ENCODE peak calls at places on chromosomes 2 and 18, in ten cellular contexts. L is tibial artery, G is adrenal gland, Q is pancreas, F is WERI-Rb-1, R is RWPE1, J is BJ, X is esophagus squamous epithelium, H is fibroblast of villous mesenchyme, T is HFFc6. C is an unnamed sample.

GRCh38 chr2:85853499-85854165 is 35.2 kb downstream of the ST3GAL5 start:
- DNase-seq in T (no peak), Q (no peak), G (no peak), R (no peak), L (no peak), J (no peak), H (no peak), F (no peak), X (no peak), C (no peak)

GRCh38 chr18:46555724-46556123 is 101.3 kb downstream of the LOXHD1 start:
- DNase-seq in Q (no peak), G (no peak), T (no peak), R (peak; percentile 4), L (no peak), F (peak; percentile 82), H (no peak), J (no peak), X (no peak), C (no peak)

GRCh38 chr2:9102861-9103662 is 99.6 kb upstream of the MBOAT2 start:
- DNase-seq in G (no peak), X (no peak), H (peak; percentile 75), J (no peak), F (no peak), T (no peak), R (no peak), Q (no peak), L (no peak), C (no peak)

GRCh38 chr2:15038373-15039364 is 406.2 kb downstream of the LRATD1 start:
- DNase-seq in L (no peak), G (no peak), H (no peak), Q (no peak), R (no peak), X (no peak), J (no peak), F (no peak), T (no peak), C (no peak)

GRCh38 chr2:158969717-158970521 is 1.5 kb downstream of the TANC1 start:
- DNase-seq in X (no peak), F (peak; percentile 30), J (no peak), R (no peak), T (peak; percentile 34), Q (peak; percentile 80), L (peak; percentile 34), G (peak; percentile 51), H (peak; percentile 76), C (no peak)

GRCh38 chr18:45254683-45255082 is 360.6 kb upstream of the SLC14A2 start:
- DNase-seq in R (no peak), F (no peak), L (peak; percentile 53), T (no peak), Q (no peak), G (no peak), X (no peak), J (no peak), H (no peak), C (peak; percentile 44)

GRCh38 chr2:119227346-119227745 is 3.7 kb downstream of the STEAP3 start:
- DNase-seq in X (no peak), L (no peak), F (no peak), H (no peak), Q (no peak), G (no peak), T (no peak), J (no peak), R (no peak), C (no peak)

GRCh38 chr2:109582928-109583895 is 30.6 kb downstream of the SEPTIN10 start:
- DNase-seq in T (peak; percentile 84), L (no peak), J (no peak), Q (no peak), X (no peak), F (no peak), R (no peak), H (peak; percentile 63), G (no peak), C (no peak)

DNA sequence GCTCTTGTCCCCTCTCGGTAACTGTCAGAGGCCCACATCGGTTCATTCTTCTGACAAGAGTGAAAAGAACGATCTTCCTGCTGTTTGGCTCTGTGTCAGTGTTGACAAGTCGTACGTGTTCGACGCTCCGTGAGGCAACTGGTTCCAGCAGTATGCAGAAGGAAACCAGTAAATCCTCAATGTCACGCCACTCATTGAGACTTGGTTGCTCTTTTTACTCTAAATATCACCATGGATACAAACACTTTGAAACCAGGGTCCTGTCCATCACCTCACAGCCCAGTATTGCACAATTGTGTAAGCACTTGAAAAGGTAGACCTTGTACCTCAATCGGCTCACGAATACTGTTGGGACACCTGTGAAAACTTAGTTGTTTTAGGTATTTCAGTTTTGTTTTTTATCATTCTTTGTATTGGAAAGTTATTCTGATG is 136.4 kb downstream of the ZNF407 start:
- DNase-seq in H (no peak), F (no peak), L (no peak), Q (no peak), G (no peak), X (no peak), R (no peak), T (no peak), J (no peak), C (no peak)
- TF ChIP-seq CTCF in H (no peak), F (no peak), L (no peak), Q (no peak), G (no peak), X (no peak), R (no peak), T (no peak), J (no peak), C (no peak)

GRCh38 chr18:49241852-49242251 is 218.6 kb downstream of the DYM start:
- DNase-seq in H (peak; percentile 53), G (no peak), F (no peak), R (no peak), T (peak; percentile 58), L (no peak), J (peak; percentile 20), Q (no peak), X (no peak), C (no peak)

GRCh38 chr18:49234984-49235383 is 225.5 kb downstream of the DYM start:
- DNase-seq in X (no peak), T (no peak), F (no peak), Q (no peak), L (no peak), J (no peak), H (no peak), G (no peak), R (no peak), C (no peak)

GRCh38 chr18:49237031-49237430 is 223.4 kb downstream of the DYM start:
- DNase-seq in F (no peak), L (no peak), X (no peak), R (no peak), H (no peak), Q (no peak), G (no peak), J (no peak), T (no peak), C (no peak)

GRCh38 chr18:49243391-49243790 is 217.1 kb downstream of the DYM start:
- DNase-seq in H (no peak), G (no peak), L (no peak), X (no peak), R (no peak), Q (no peak), J (no peak), T (no peak), F (no peak), C (no peak)

DNA sequence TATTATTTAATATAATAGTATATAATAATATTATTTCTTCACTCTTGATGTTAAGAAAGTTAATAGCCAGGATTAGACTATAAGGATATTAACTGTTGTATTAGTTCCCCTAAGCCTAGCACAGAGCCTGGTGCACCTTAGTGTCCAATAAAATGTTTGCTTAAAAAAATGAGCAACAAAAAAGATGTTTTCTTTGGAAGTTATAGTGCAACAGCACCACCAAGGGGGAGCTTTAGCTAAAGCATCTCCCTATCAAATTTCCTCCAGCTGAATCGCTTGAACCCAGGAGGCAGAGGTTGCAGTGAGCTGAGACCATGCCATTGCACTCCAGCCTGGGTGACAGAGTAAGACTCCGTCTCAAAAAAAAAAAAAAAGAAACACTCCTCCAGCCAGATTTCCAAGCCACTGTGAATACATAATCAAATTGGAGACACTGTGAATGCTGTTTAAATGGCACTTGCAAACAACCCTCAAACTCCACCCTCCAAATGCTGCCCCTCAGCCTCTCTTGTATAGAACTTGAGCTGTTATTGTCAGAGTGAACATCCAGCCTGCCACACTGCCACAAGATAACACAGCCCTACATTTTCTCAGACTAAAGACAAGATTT is 221.9 kb downstream of the DYM start:
- DNase-seq in X (no peak), H (peak; percentile 46), R (no peak), Q (no peak), T (peak; percentile 26), J (no peak), L (no peak), G (no peak), F (peak; percentile 23), C (no peak)
- TF ChIP-seq CTCF in X (peak; percentile 61), H (peak; percentile 54), R (peak; percentile 48), Q (no peak), T (peak; percentile 82), J (peak; percentile 54), L (peak; percentile 34), G (peak; percentile 52), F (peak; percentile 63), C (peak; percentile 57)

GRCh38 chr2:38075436-38076249 is at the start of gene CYP1B1:
- DNase-seq in Q (peak; percentile 63), J (no peak), F (no peak), G (peak; percentile 42), L (no peak), T (no peak), X (no peak), H (no peak), R (no peak), C (no peak)

GRCh38 chr2:38077431-38077769 is 1.4 kb upstream of the CYP1B1 start:
- DNase-seq in X (no peak), R (no peak), H (no peak), T (no peak), J (no peak), L (no peak), Q (no peak), F (no peak), G (no peak), C (no peak)

GRCh38 chr2:38074775-38075435 is 1.0 kb downstream of the CYP1B1 start:
- DNase-seq in H (no peak), Q (peak; percentile 65), R (no peak), T (no peak), F (no peak), L (no peak), X (no peak), G (peak; percentile 24), J (no peak), C (no peak)

GRCh38 chr2:38076250-38076709 is 329 bp upstream of the CYP1B1 start:
- DNase-seq in G (peak; percentile 81), X (peak; percentile 8), H (peak; percentile 76), L (peak; percentile 76), J (no peak), R (peak; percentile 56), F (peak; percentile 74), T (peak; percentile 25), Q (peak; percentile 76), C (peak; percentile 87)

DNA sequence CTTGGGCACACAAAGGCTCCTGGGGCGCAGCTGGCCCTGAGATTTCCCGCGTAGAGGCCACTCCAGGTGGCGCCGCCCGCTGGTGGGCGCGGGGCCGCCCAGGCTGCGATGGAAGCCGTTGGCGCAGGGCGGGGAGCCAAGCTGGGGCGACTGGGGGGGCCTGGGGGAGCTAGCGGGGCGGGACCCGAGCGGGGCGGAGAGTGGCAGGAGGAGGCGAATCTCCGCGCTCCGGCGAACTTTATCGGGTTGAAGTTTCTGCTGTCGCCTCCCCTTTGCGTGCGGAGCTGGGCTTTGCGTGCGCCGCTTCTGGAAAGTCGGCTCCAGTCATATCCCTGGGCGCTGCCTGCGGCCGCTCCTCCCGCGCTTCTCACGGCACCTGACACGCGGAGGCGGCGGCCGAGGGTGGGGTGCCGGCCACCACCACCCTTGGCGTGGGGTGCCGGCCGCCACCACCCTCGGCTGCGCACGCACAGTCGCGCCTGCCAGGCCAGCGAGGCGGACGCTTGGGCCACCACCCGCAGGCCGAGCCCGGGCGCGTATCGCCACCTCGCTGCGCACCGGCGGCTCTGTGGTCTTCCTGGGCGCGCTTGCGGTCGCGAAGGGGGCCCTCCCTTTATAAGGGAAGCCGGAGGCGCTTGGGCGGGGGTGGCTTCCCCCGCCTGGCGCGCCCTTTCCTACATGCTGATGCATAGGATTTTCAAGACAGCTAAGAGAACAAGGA is 919 bp upstream of the CYP1B1 start:
- DNase-seq in Q (peak; percentile 82), X (no peak), F (peak; percentile 87), L (peak; percentile 67), G (peak; percentile 82), H (peak; percentile 80), R (peak; percentile 60), T (peak; percentile 56), J (peak; percentile 66), C (peak; percentile 99)
- TF ChIP-seq CTCF in Q (no peak), X (no peak), F (peak; percentile 51), L (peak; percentile 4), G (peak; percentile 33), H (peak; percentile 4), R (peak; percentile 78), T (peak; percentile 60), J (no peak), C (peak; percentile 40)

DNA sequence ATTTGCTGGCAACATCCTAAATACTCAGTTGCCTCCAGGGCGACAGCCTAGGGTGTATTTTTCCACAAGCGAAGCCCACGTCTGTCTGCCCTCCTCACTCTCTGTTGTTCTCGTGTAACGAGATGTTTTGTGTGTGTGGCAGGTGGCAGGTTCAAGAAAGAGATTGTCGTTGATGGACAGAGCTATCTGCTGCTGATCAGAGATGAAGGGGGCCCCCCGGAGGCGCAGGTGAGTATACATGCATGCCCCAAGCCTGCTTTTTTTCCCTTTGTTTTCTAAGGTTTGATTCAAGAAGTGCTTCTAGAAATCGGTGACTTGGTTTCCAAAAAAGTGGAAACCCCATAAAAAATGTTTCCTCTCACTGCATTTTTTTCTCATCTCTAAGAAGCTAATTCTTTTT is 247.0 kb downstream of the AGAP1 start:
- DNase-seq in T (no peak), X (no peak), J (no peak), L (no peak), H (no peak), Q (no peak), R (peak; percentile 32), G (no peak), F (peak; percentile 74), C (no peak)
- TF ChIP-seq CTCF in T (peak; percentile 61), X (peak; percentile 31), J (peak; percentile 31), L (no peak), H (peak; percentile 27), Q (no peak), R (peak; percentile 24), G (no peak), F (peak; percentile 70), C (peak; percentile 16)

C was measured in AG09319.